ENCODE peak calls at places on chromosomes 2 and 18, in eight cellular contexts. One of them, this sample, is unnamed.

GRCh38 chr2:66270247-66270646 is 164.7 kb upstream of the MEIS1 start:
- DNase-seq in effector memory CD4-positive, alpha-beta T cell: no peak
- DNase-seq in GM12864: no peak
- DNase-seq in T-cell: no peak
- DNase-seq in AG09319: no peak
- DNase-seq in stimulated activated CD8-positive, alpha-beta memory T cell treated with anti-CD3 and anti-CD28 coated beads, Interleukin-4, amount 100 ng/mL, for 24 hours: no peak
- DNase-seq in SJSA1: no peak
- DNase-seq in ovary: no peak
- DNase-seq in this sample: no peak

GRCh38 chr2:188245230-188245629 is 46.4 kb upstream of the GULP1 start:
- DNase-seq in GM12864: no peak
- DNase-seq in effector memory CD4-positive, alpha-beta T cell: no peak
- DNase-seq in stimulated activated CD8-positive, alpha-beta memory T cell treated with anti-CD3 and anti-CD28 coated beads, Interleukin-4, amount 100 ng/mL, for 24 hours: no peak
- DNase-seq in T-cell: no peak
- DNase-seq in SJSA1: no peak
- DNase-seq in AG09319: no peak
- DNase-seq in ovary: no peak
- DNase-seq in this sample: no peak

GRCh38 chr2:95284886-95285541 is 10.8 kb downstream of the PROM2 start:
- DNase-seq in effector memory CD4-positive, alpha-beta T cell: no peak
- DNase-seq in T-cell: no peak
- DNase-seq in AG09319: no peak
- DNase-seq in GM12864: no peak
- DNase-seq in stimulated activated CD8-positive, alpha-beta memory T cell treated with anti-CD3 and anti-CD28 coated beads, Interleukin-4, amount 100 ng/mL, for 24 hours: no peak
- DNase-seq in SJSA1: no peak
- DNase-seq in ovary: no peak
- DNase-seq in this sample: no peak

GRCh38 chr2:126698991-126699390 is 43.0 kb downstream of the GYPC start:
- DNase-seq in stimulated activated CD8-positive, alpha-beta memory T cell treated with anti-CD3 and anti-CD28 coated beads, Interleukin-4, amount 100 ng/mL, for 24 hours: no peak
- DNase-seq in ovary: no peak
- DNase-seq in effector memory CD4-positive, alpha-beta T cell: no peak
- DNase-seq in GM12864: no peak
- DNase-seq in AG09319: no peak
- DNase-seq in T-cell: no peak
- DNase-seq in SJSA1: no peak
- DNase-seq in this sample: no peak

GRCh38 chr2:238061310-238062202 is 755 bp downstream of the SCLY start:
- DNase-seq in ovary: peak; percentile 43
- DNase-seq in AG09319: no peak
- DNase-seq in T-cell: peak; percentile 4
- DNase-seq in stimulated activated CD8-positive, alpha-beta memory T cell treated with anti-CD3 and anti-CD28 coated beads, Interleukin-4, amount 100 ng/mL, for 24 hours: no peak
- DNase-seq in SJSA1: no peak
- DNase-seq in effector memory CD4-positive, alpha-beta T cell: peak; percentile 16
- DNase-seq in GM12864: no peak
- DNase-seq in this sample: peak; percentile 4

GRCh38 chr2:190023860-190024259 is 38.7 kb downstream of the MSTN start:
- DNase-seq in stimulated activated CD8-positive, alpha-beta memory T cell treated with anti-CD3 and anti-CD28 coated beads, Interleukin-4, amount 100 ng/mL, for 24 hours: no peak
- DNase-seq in GM12864: no peak
- DNase-seq in effector memory CD4-positive, alpha-beta T cell: no peak
- DNase-seq in T-cell: no peak
- DNase-seq in SJSA1: no peak
- DNase-seq in ovary: no peak
- DNase-seq in AG09319: no peak
- DNase-seq in this sample: no peak

GRCh38 chr2:219769044-219770030 is 141.9 kb downstream of the SLC4A3 start:
- DNase-seq in effector memory CD4-positive, alpha-beta T cell: no peak
- DNase-seq in GM12864: no peak
- DNase-seq in T-cell: no peak
- DNase-seq in AG09319: no peak
- DNase-seq in ovary: peak; percentile 81
- DNase-seq in SJSA1: no peak
- DNase-seq in stimulated activated CD8-positive, alpha-beta memory T cell treated with anti-CD3 and anti-CD28 coated beads, Interleukin-4, amount 100 ng/mL, for 24 hours: no peak
- DNase-seq in this sample: no peak

GRCh38 chr2:1546023-1546591 is 132.8 kb downstream of the TPO start:
- DNase-seq in SJSA1: no peak
- DNase-seq in ovary: peak; percentile 71
- DNase-seq in effector memory CD4-positive, alpha-beta T cell: peak; percentile 6
- DNase-seq in GM12864: no peak
- DNase-seq in stimulated activated CD8-positive, alpha-beta memory T cell treated with anti-CD3 and anti-CD28 coated beads, Interleukin-4, amount 100 ng/mL, for 24 hours: peak; percentile 6
- DNase-seq in T-cell: no peak
- DNase-seq in AG09319: peak; percentile 24
- DNase-seq in this sample: no peak

GRCh38 chr2:33583194-33583938 is 15.7 kb downstream of the FAM98A start:
- DNase-seq in T-cell: no peak
- DNase-seq in stimulated activated CD8-positive, alpha-beta memory T cell treated with anti-CD3 and anti-CD28 coated beads, Interleukin-4, amount 100 ng/mL, for 24 hours: no peak
- DNase-seq in GM12864: peak; percentile 5
- DNase-seq in effector memory CD4-positive, alpha-beta T cell: no peak
- DNase-seq in ovary: no peak
- DNase-seq in AG09319: no peak
- DNase-seq in SJSA1: no peak
- DNase-seq in this sample: peak; percentile 5

GRCh38 chr18:47036298-47036874 is 965 bp upstream of the ELOA2 start:
- DNase-seq in T-cell: no peak
- DNase-seq in SJSA1: no peak
- DNase-seq in GM12864: no peak
- DNase-seq in AG09319: no peak
- DNase-seq in effector memory CD4-positive, alpha-beta T cell: no peak
- DNase-seq in stimulated activated CD8-positive, alpha-beta memory T cell treated with anti-CD3 and anti-CD28 coated beads, Interleukin-4, amount 100 ng/mL, for 24 hours: no peak
- DNase-seq in ovary: no peak
- DNase-seq in this sample: no peak

GRCh38 chr18:75169411-75169810 is 39.5 kb downstream of the PTGR3 start:
- DNase-seq in ovary: no peak
- DNase-seq in GM12864: no peak
- DNase-seq in AG09319: no peak
- DNase-seq in stimulated activated CD8-positive, alpha-beta memory T cell treated with anti-CD3 and anti-CD28 coated beads, Interleukin-4, amount 100 ng/mL, for 24 hours: no peak
- DNase-seq in SJSA1: no peak
- DNase-seq in effector memory CD4-positive, alpha-beta T cell: no peak
- DNase-seq in T-cell: no peak
- DNase-seq in this sample: no peak